ENCODE peak calls at places on chromosomes 13 and 19, in ten cellular contexts. One of them, this sample, is unnamed.

GRCh38 chr13:37652596-37652995 is 54.0 kb upstream of the POSTN start:
- DNase-seq in hepatocyte: no peak
- DNase-seq in sigmoid colon: no peak
- DNase-seq in colonic mucosa: no peak
- DNase-seq in PC-9: no peak
- DNase-seq in tibial nerve: no peak
- DNase-seq in A549: no peak
- DNase-seq in osteoblast: no peak
- DNase-seq in uterus: no peak
- DNase-seq in left ventricle myocardium inferior: no peak
- DNase-seq in this sample: no peak

GRCh38 chr13:71780546-71780945 is 86.5 kb downstream of the DACH1 start:
- DNase-seq in hepatocyte: no peak
- DNase-seq in sigmoid colon: no peak
- DNase-seq in colonic mucosa: no peak
- DNase-seq in PC-9: no peak
- DNase-seq in tibial nerve: no peak
- DNase-seq in A549: no peak
- DNase-seq in osteoblast: peak; percentile 3
- DNase-seq in uterus: no peak
- DNase-seq in left ventricle myocardium inferior: no peak
- DNase-seq in this sample: no peak

GRCh38 chr13:100392709-100393630 is 195.6 kb downstream of the GGACT start:
- DNase-seq in hepatocyte: peak; percentile 89
- DNase-seq in sigmoid colon: peak; percentile 94
- DNase-seq in colonic mucosa: peak; percentile 84
- DNase-seq in PC-9: peak; percentile 81
- DNase-seq in tibial nerve: peak; percentile 80
- DNase-seq in A549: peak; percentile 94
- DNase-seq in osteoblast: peak; percentile 87
- DNase-seq in uterus: peak; percentile 85
- DNase-seq in left ventricle myocardium inferior: peak; percentile 56
- DNase-seq in this sample: peak; percentile 78

GRCh38 chr19:49113762-49114629 is at the start of gene LIN7B:
- DNase-seq in hepatocyte: peak; percentile 93
- DNase-seq in sigmoid colon: peak; percentile 75
- DNase-seq in colonic mucosa: peak; percentile 65
- DNase-seq in PC-9: peak; percentile 85
- DNase-seq in tibial nerve: no peak
- DNase-seq in A549: peak; percentile 85
- DNase-seq in osteoblast: peak; percentile 100
- DNase-seq in uterus: peak; percentile 70
- DNase-seq in left ventricle myocardium inferior: peak; percentile 71
- DNase-seq in this sample: no peak

GRCh38 chr19:31992750-31993149 is 352.7 kb upstream of the ZNF507 start:
- DNase-seq in hepatocyte: no peak
- DNase-seq in sigmoid colon: no peak
- DNase-seq in colonic mucosa: no peak
- DNase-seq in PC-9: no peak
- DNase-seq in tibial nerve: no peak
- DNase-seq in A549: no peak
- DNase-seq in osteoblast: no peak
- DNase-seq in uterus: no peak
- DNase-seq in left ventricle myocardium inferior: no peak
- DNase-seq in this sample: no peak

GRCh38 chr19:7907122-7907521 is 3.4 kb downstream of the MAP2K7 start:
- DNase-seq in hepatocyte: no peak
- DNase-seq in sigmoid colon: no peak
- DNase-seq in colonic mucosa: no peak
- DNase-seq in PC-9: no peak
- DNase-seq in tibial nerve: no peak
- DNase-seq in A549: no peak
- DNase-seq in osteoblast: peak; percentile 64
- DNase-seq in uterus: no peak
- DNase-seq in left ventricle myocardium inferior: no peak
- DNase-seq in this sample: no peak

GRCh38 chr19:17951151-17952040 is 15.5 kb upstream of the KCNN1 start:
- DNase-seq in hepatocyte: no peak
- DNase-seq in sigmoid colon: no peak
- DNase-seq in colonic mucosa: no peak
- DNase-seq in PC-9: no peak
- DNase-seq in tibial nerve: no peak
- DNase-seq in A549: no peak
- DNase-seq in osteoblast: peak; percentile 81
- DNase-seq in uterus: no peak
- DNase-seq in left ventricle myocardium inferior: no peak
- DNase-seq in this sample: no peak

GRCh38 chr13:39232999-39233398 is 194.7 kb downstream of the NHLRC3 start:
- DNase-seq in hepatocyte: no peak
- DNase-seq in sigmoid colon: no peak
- DNase-seq in colonic mucosa: no peak
- DNase-seq in PC-9: no peak
- DNase-seq in tibial nerve: no peak
- DNase-seq in A549: no peak
- DNase-seq in osteoblast: no peak
- DNase-seq in uterus: no peak
- DNase-seq in left ventricle myocardium inferior: no peak
- DNase-seq in this sample: no peak

GRCh38 chr19:5903054-5903501 is 512 bp downstream of the NDUFA11 start:
- DNase-seq in hepatocyte: peak; percentile 58
- DNase-seq in sigmoid colon: no peak
- DNase-seq in colonic mucosa: no peak
- DNase-seq in PC-9: no peak
- DNase-seq in tibial nerve: no peak
- DNase-seq in A549: no peak
- DNase-seq in osteoblast: peak; percentile 94
- DNase-seq in uterus: no peak
- DNase-seq in left ventricle myocardium inferior: no peak
- DNase-seq in this sample: peak; percentile 47

GRCh38 chr13:25085125-25085742 is 10.7 kb upstream of the PABPC3 start:
- DNase-seq in hepatocyte: peak; percentile 69
- DNase-seq in sigmoid colon: no peak
- DNase-seq in colonic mucosa: peak; percentile 32
- DNase-seq in PC-9: peak; percentile 10
- DNase-seq in tibial nerve: peak; percentile 54
- DNase-seq in A549: peak; percentile 44
- DNase-seq in osteoblast: no peak
- DNase-seq in uterus: no peak
- DNase-seq in left ventricle myocardium inferior: no peak
- DNase-seq in this sample: no peak

GRCh38 chr19:42038675-42039074 is 31.3 kb downstream of the GRIK5 start:
- DNase-seq in hepatocyte: no peak
- DNase-seq in sigmoid colon: peak; percentile 71
- DNase-seq in colonic mucosa: no peak
- DNase-seq in PC-9: no peak
- DNase-seq in tibial nerve: no peak
- DNase-seq in A549: no peak
- DNase-seq in osteoblast: no peak
- DNase-seq in uterus: no peak
- DNase-seq in left ventricle myocardium inferior: peak; percentile 73
- DNase-seq in this sample: no peak

GRCh38 chr19:29478578-29479565 is 46.9 kb upstream of the VSTM2B start:
- DNase-seq in hepatocyte: peak; percentile 58
- DNase-seq in sigmoid colon: no peak
- DNase-seq in colonic mucosa: no peak
- DNase-seq in PC-9: peak; percentile 24
- DNase-seq in tibial nerve: no peak
- DNase-seq in A549: peak; percentile 50
- DNase-seq in osteoblast: no peak
- DNase-seq in uterus: no peak
- DNase-seq in left ventricle myocardium inferior: no peak
- DNase-seq in this sample: peak; percentile 25

GRCh38 chr19:33905473-33905936 is 108.8 kb downstream of the KCTD15 start:
- DNase-seq in hepatocyte: peak; percentile 39
- DNase-seq in sigmoid colon: no peak
- DNase-seq in colonic mucosa: peak; percentile 29
- DNase-seq in PC-9: no peak
- DNase-seq in tibial nerve: no peak
- DNase-seq in A549: no peak
- DNase-seq in osteoblast: peak; percentile 82
- DNase-seq in uterus: no peak
- DNase-seq in left ventricle myocardium inferior: peak; percentile 25
- DNase-seq in this sample: no peak

GRCh38 chr13:21225841-21226581 is 49.6 kb downstream of the MRPL57 start:
- DNase-seq in hepatocyte: no peak
- DNase-seq in sigmoid colon: no peak
- DNase-seq in colonic mucosa: no peak
- DNase-seq in PC-9: no peak
- DNase-seq in tibial nerve: no peak
- DNase-seq in A549: no peak
- DNase-seq in osteoblast: no peak
- DNase-seq in uterus: no peak
- DNase-seq in left ventricle myocardium inferior: no peak
- DNase-seq in this sample: peak; percentile 23

GRCh38 chr13:21225082-21225481 is 48.6 kb downstream of the MRPL57 start:
- DNase-seq in hepatocyte: no peak
- DNase-seq in sigmoid colon: no peak
- DNase-seq in colonic mucosa: no peak
- DNase-seq in PC-9: no peak
- DNase-seq in tibial nerve: no peak
- DNase-seq in A549: no peak
- DNase-seq in osteoblast: no peak
- DNase-seq in uterus: no peak
- DNase-seq in left ventricle myocardium inferior: no peak
- DNase-seq in this sample: peak; percentile 22

GRCh38 chr13:21219044-21219381 is 42.6 kb downstream of the MRPL57 start:
- DNase-seq in hepatocyte: no peak
- DNase-seq in sigmoid colon: no peak
- DNase-seq in colonic mucosa: no peak
- DNase-seq in PC-9: no peak
- DNase-seq in tibial nerve: no peak
- DNase-seq in A549: no peak
- DNase-seq in osteoblast: no peak
- DNase-seq in uterus: no peak
- DNase-seq in left ventricle myocardium inferior: no peak
- DNase-seq in this sample: no peak

GRCh38 chr13:21218351-21219043 is 42.0 kb downstream of the MRPL57 start:
- DNase-seq in hepatocyte: no peak
- DNase-seq in sigmoid colon: no peak
- DNase-seq in colonic mucosa: no peak
- DNase-seq in PC-9: no peak
- DNase-seq in tibial nerve: no peak
- DNase-seq in A549: no peak
- DNase-seq in osteoblast: no peak
- DNase-seq in uterus: no peak
- DNase-seq in left ventricle myocardium inferior: no peak
- DNase-seq in this sample: no peak

DNA sequence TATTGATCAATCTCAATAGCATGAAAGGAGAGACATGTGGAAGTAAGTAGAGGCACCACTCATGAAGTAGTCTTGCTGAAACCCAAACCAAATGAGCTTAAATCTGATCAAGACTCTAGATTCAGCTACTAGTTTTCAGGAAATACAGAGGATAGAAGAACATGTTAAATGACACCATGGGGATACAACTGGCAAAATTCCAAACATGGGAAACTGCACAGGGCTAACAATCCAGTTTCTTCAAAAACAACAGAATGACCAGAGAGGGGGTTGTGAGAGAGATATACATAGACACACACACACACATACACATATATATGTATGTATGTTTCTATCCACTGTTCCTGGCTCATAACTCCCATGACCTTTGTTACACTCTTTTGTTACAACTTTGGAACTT is 44.8 kb downstream of the MRPL57 start:
- DNase-seq in hepatocyte: no peak
- DNase-seq in sigmoid colon: no peak
- DNase-seq in colonic mucosa: no peak
- DNase-seq in PC-9: no peak
- DNase-seq in tibial nerve: no peak
- DNase-seq in A549: no peak
- DNase-seq in osteoblast: no peak
- DNase-seq in uterus: no peak
- DNase-seq in left ventricle myocardium inferior: no peak
- DNase-seq in this sample: no peak
- H3K4me1 ChIP-seq in hepatocyte: no peaks in the 10 kb centered on the region
- H3K4me1 ChIP-seq in sigmoid colon: no peaks in the 10 kb centered on the region
- H3K4me1 ChIP-seq in colonic mucosa: no peaks in the 10 kb centered on the region
- H3K4me1 ChIP-seq in PC-9: no peaks in the 10 kb centered on the region
- H3K4me1 ChIP-seq in tibial nerve: no peaks in the 10 kb centered on the region
- H3K4me1 ChIP-seq in A549: no peaks in the 10 kb centered on the region
- H3K4me1 ChIP-seq in osteoblast: peaks cover 3% of the 10 kb centered on the region
- H3K4me1 ChIP-seq in uterus: no peaks in the 10 kb centered on the region
- H3K4me1 ChIP-seq in left ventricle myocardium inferior: no peaks in the 10 kb centered on the region
- H3K4me1 ChIP-seq in this sample: no peaks in the 10 kb centered on the region

GRCh38 chr19:10352764-10353671 is 13.6 kb upstream of the ICAM3 start:
- DNase-seq in hepatocyte: peak; percentile 85
- DNase-seq in sigmoid colon: peak; percentile 74
- DNase-seq in colonic mucosa: peak; percentile 31
- DNase-seq in PC-9: no peak
- DNase-seq in tibial nerve: peak; percentile 81
- DNase-seq in A549: no peak
- DNase-seq in osteoblast: peak; percentile 72
- DNase-seq in uterus: peak; percentile 60
- DNase-seq in left ventricle myocardium inferior: peak; percentile 84
- DNase-seq in this sample: no peak
- H3K4me3 ChIP-seq in hepatocyte: no peak overlapping the region
- H3K4me3 ChIP-seq in sigmoid colon: no peak overlapping the region
- H3K4me3 ChIP-seq in colonic mucosa: no peak overlapping the region
- H3K4me3 ChIP-seq in PC-9: no peak overlapping the region
- H3K4me3 ChIP-seq in tibial nerve: no peak overlapping the region
- H3K4me3 ChIP-seq in A549: no peak overlapping the region
- H3K4me3 ChIP-seq in osteoblast: no peak overlapping the region
- H3K4me3 ChIP-seq in uterus: no peak overlapping the region
- H3K4me3 ChIP-seq in left ventricle myocardium inferior: peak overlapping the region; percentile 62
- H3K4me3 ChIP-seq in this sample: no peak overlapping the region

DNA sequence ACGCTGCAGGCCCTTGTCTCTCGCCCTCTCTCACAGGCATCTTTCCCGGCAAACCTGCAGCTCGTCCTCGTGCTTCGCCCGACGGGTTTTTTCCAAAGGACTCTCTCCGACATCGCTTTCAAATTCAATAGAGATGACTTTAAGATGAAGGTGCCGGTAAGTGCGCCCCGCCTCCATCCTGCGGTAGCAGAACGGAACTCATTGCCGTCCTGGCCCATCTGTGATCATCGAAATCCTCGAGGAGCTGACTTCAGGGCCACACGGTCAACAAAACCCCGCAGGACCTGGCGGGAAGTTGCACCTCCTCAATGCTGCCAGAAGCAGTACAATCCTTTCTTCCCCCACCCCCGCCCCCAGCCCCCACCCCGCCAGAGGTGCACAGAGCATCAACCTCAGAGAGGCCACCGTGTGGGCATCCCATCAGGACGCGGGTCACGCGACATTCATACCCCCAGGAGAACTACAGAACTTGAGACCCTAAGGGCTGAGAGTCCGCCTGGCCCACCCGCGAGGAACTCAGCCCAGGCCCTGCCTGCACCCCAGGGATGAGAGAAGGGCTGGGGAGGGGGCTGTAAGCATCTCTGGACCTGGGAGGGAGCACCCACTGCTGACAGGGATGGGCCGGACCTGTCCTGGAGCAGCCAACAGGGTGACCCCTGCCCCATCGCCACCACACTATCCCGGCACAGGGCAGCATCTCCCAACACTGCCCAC is 44.9 kb upstream of the F7 start:
- DNase-seq in hepatocyte: no peak
- DNase-seq in sigmoid colon: no peak
- DNase-seq in colonic mucosa: no peak
- DNase-seq in PC-9: no peak
- DNase-seq in tibial nerve: no peak
- DNase-seq in A549: no peak
- DNase-seq in osteoblast: no peak
- DNase-seq in uterus: no peak
- DNase-seq in left ventricle myocardium inferior: peak; percentile 5
- DNase-seq in this sample: no peak
- TF ChIP-seq CTCF in hepatocyte: no peak
- TF ChIP-seq CTCF in sigmoid colon: no peak
- TF ChIP-seq CTCF in colonic mucosa: no peak
- TF ChIP-seq CTCF in PC-9: no peak
- TF ChIP-seq CTCF in tibial nerve: no peak
- TF ChIP-seq CTCF in A549: no peak
- TF ChIP-seq CTCF in osteoblast: no peak
- TF ChIP-seq CTCF in uterus: no peak
- TF ChIP-seq CTCF in left ventricle myocardium inferior: no peak
- TF ChIP-seq CTCF in this sample: no peak

GRCh38 chr19:4088065-4088679 is 21.5 kb upstream of the ZBTB7A start:
- DNase-seq in hepatocyte: no peak
- DNase-seq in sigmoid colon: no peak
- DNase-seq in colonic mucosa: no peak
- DNase-seq in PC-9: no peak
- DNase-seq in tibial nerve: no peak
- DNase-seq in A549: no peak
- DNase-seq in osteoblast: peak; percentile 85
- DNase-seq in uterus: no peak
- DNase-seq in left ventricle myocardium inferior: no peak
- DNase-seq in this sample: no peak
- H3K4me1 ChIP-seq in hepatocyte: peaks cover 7% of the 10 kb centered on the region
- H3K4me1 ChIP-seq in sigmoid colon: peaks cover 7% of the 10 kb centered on the region
- H3K4me1 ChIP-seq in colonic mucosa: peaks cover 26% of the 10 kb centered on the region
- H3K4me1 ChIP-seq in PC-9: peaks cover 28% of the 10 kb centered on the region
- H3K4me1 ChIP-seq in tibial nerve: peaks cover 10% of the 10 kb centered on the region
- H3K4me1 ChIP-seq in A549: peaks cover 6% of the 10 kb centered on the region
- H3K4me1 ChIP-seq in osteoblast: no peaks in the 10 kb centered on the region
- H3K4me1 ChIP-seq in uterus: no peaks in the 10 kb centered on the region
- H3K4me1 ChIP-seq in left ventricle myocardium inferior: peaks cover 12% of the 10 kb centered on the region
- H3K4me1 ChIP-seq in this sample: no peaks in the 10 kb centered on the region